ENCODE peak calls at places on chromosome 10, in seven cellular contexts. F, K, P, R, N, H and Z are unnamed samples.

GRCh38 chr10:59687657-59688056 is 22.0 kb downstream of the SLC16A9 start:
- ATAC-seq in P (no peak), K (no peak), R (no peak), F (no peak), N (no peak), H (no peak), Z (no peak)

GRCh38 chr10:111316607-111317006 is 239.8 kb downstream of the ADRA2A start:
- ATAC-seq in R (no peak), F (no peak), K (no peak), N (no peak), H (no peak), P (no peak), Z (no peak)

GRCh38 chr10:86047588-86047987 is 319.0 kb downstream of the GRID1 start:
- ATAC-seq in N (no peak), K (no peak), F (no peak), P (peak), R (no peak), H (peak), Z (peak)

GRCh38 chr10:78260675-78261074 is 227.0 kb downstream of the RPS24 start:
- ATAC-seq in H (no peak), F (no peak), P (no peak), K (no peak), R (no peak), N (no peak), Z (no peak)

GRCh38 chr10:111515264-111515663 is 438.4 kb downstream of the ADRA2A start:
- ATAC-seq in H (no peak), K (no peak), N (no peak), F (no peak), R (no peak), P (no peak), Z (no peak)

GRCh38 chr10:132752378-132752777 is 33.6 kb downstream of the NKX6-2 start:
- ATAC-seq in H (no peak), R (no peak), F (no peak), N (peak), P (no peak), K (no peak), Z (no peak)

GRCh38 chr10:26491934-26492333 is 53.8 kb downstream of the APBB1IP start:
- ATAC-seq in R (no peak), P (no peak), F (no peak), K (no peak), H (no peak), N (no peak), Z (no peak)

GRCh38 chr10:54961040-54961439 is 160.0 kb upstream of the PCDH15 start:
- ATAC-seq in F (no peak), N (no peak), K (no peak), P (no peak), H (no peak), R (no peak), Z (no peak)

GRCh38 chr10:73534857-73535256 is 39.0 kb upstream of the PPP3CB start:
- ATAC-seq in R (no peak), P (no peak), K (no peak), N (no peak), H (no peak), F (no peak), Z (no peak)